ENCODE peak calls at places on chromosomes 11 and 22, in four cellular contexts. Q is sigmoid colon, O is HCT116, F is vagina. N is an unnamed sample.

GRCh38 chr11:107427569-107428180 is 29.9 kb downstream of the CWF19L2 start:
- DNase-seq in O (no peak), Q (no peak), F (no peak), N (no peak)

GRCh38 chr11:12048936-12049790 is 40.7 kb upstream of the DKK3 start:
- DNase-seq in F (no peak), O (no peak), Q (no peak), N (peak; percentile 42)

GRCh38 chr11:63274776-63275175 is 31.4 kb upstream of the SLC22A25 start:
- DNase-seq in O (peak; percentile 6), F (no peak), Q (no peak), N (no peak)

GRCh38 chr22:49838771-49839717 is 11.4 kb upstream of the BRD1 start:
- DNase-seq in Q (no peak), O (no peak), F (no peak), N (peak; percentile 33)

GRCh38 chr11:69992943-69993694 is 85.0 kb upstream of the ANO1 start:
- DNase-seq in O (no peak), Q (no peak), F (no peak), N (no peak)

GRCh38 chr11:113494021-113494420 is 18.8 kb upstream of the DRD2 start:
- DNase-seq in O (no peak), Q (no peak), F (peak; percentile 37), N (no peak)

GRCh38 chr22:23225724-23226496 is 45.6 kb downstream of the BCR start:
- DNase-seq in O (no peak), F (no peak), Q (no peak), N (no peak)

GRCh38 chr11:117273550-117274289 is 17.4 kb upstream of the BACE1-AS start:
- DNase-seq in F (no peak), O (no peak), Q (no peak), N (peak; percentile 92)

GRCh38 chr11:65780770-65781151 is at the start of gene AP5B1:
- DNase-seq in Q (peak; percentile 76), O (no peak), F (peak; percentile 67), N (peak; percentile 41)
- TF ChIP-seq POLR2A in Q (no peak), O (no peak), F (no peak), N (peak; percentile 62)

DNA sequence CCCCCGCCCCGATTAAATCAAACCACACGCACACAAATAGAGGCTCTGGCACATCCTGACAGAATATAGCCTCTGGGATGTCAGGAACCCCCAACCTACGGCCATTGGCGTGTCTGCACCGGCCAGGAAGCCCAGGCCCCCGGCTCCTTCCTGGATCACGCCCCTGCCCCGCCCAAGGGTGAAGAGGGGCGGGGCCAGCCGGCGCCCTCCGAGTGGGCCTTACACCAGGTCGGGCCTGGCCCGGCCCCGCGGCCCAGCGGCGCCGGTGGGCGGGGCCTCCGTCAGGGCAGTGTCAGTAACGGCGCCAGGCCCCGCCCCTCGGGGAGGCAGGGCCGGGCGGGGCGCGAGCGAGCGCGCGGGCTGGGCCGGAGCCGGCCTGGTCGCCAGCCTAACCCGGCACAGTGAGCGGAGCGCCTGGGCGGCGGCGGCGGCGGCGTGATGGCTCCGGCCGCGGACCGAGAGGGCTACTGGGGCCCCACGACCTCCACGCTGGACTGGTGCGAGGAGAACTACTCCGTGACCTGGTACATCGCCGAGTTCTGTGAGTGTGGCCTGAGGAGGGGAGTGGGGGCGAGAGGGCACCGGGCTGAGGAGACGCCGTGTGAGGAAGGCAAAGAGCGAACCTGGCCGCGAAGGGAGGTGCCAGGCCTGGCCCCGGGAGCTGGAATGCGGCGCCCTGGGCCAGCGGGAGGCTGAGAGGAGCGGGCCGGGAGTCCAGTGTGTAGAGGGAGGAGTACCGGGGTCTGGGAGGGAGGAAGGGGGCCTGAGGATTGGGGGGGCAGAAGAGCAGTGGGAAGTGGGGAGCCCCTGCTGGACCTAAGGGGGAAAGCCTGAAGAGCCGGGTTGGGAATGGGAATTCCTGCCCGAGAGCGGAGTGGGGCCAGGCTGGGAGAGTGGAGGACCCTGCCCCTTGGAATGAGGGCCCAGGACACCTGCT is at the start of gene ACER3:
- DNase-seq in Q (peak; percentile 94), O (peak; percentile 76), F (no peak), N (peak; percentile 78)
- TF ChIP-seq POLR2A in Q (peak; percentile 54), O (peak; percentile 64), F (no peak), N (peak; percentile 83)

GRCh38 chr11:67298786-67299185 is 4.5 kb upstream of the SSH3 start:
- DNase-seq in F (no peak), O (no peak), Q (peak; percentile 53), N (no peak)
- TF ChIP-seq POLR2A in F (no peak), O (no peak), Q (no peak), N (no peak)

DNA sequence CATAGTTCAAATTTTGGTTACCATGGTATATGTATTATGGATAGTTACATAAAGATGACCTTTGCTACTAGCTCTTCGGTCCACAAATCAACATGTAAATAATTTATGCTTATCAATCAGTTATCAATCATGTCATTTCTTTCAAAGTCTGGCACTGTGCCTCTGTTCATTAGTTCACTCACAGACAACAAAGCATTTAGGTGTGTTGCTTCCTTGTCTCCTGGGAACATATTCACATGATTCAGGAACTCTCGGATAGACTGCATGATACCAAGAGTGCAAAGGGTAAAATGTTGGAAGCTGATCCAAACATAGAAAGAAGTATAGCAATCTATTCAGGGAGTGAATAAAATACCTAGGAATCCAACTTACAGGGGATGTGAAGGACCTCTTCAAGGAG is 14.3 kb upstream of the ACRV1 start:
- DNase-seq in Q (no peak), F (no peak), O (no peak), N (no peak)
- TF ChIP-seq POLR2A in Q (no peak), F (no peak), O (no peak), N (no peak)

DNA sequence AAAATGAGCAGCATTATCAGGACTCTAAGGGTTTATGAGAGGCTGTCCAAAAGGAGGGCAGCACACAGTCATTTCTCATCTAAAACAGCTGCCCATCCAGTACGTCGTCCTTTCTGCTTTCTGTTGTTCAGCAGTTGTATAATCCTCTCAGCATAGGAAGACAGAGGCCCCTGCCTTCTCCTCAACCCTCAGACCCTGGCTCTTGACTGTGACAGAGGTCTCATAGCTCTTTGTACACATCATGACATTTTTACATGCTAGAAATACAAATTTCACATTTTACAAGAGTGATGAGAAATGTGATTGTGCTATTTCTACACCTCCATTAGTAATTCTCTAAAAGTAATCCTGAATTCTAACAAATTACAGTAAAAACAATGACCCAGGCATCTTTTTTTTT is 36.2 kb upstream of the ZC3H12C start:
- DNase-seq in O (no peak), Q (no peak), F (no peak), N (no peak)
- TF ChIP-seq POLR2A in O (no peak), Q (no peak), F (no peak), N (no peak)

GRCh38 chr11:75853971-75854370 is 39.0 kb downstream of the UVRAG start:
- DNase-seq in F (no peak), Q (no peak), O (no peak), N (no peak)

GRCh38 chr11:75850787-75851186 is 35.8 kb downstream of the UVRAG start:
- DNase-seq in F (no peak), O (no peak), Q (no peak), N (no peak)

GRCh38 chr11:75852406-75853017 is 37.5 kb downstream of the UVRAG start:
- DNase-seq in Q (no peak), O (no peak), F (no peak), N (no peak)

GRCh38 chr11:75849917-75850316 is 34.9 kb downstream of the UVRAG start:
- DNase-seq in O (no peak), Q (no peak), F (no peak), N (no peak)

DNA sequence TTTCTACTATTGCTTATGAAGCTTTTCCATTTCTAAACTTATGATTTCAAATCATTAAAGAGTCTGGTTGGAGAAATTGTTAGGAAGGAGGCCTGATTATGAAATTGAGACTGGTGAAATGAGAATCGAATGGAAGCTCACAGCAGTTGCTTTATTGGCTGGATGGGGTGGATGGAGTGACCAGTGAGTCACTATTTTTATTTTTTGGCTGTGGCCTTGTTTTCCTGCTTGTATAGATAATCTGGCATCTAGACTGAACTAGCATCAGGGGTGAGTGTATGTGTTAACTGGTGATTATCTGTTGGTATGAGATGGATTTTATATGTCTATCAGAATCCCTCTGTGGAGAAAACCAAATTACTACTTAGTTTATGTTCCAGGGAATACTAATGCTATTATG is 36.2 kb downstream of the UVRAG start:
- DNase-seq in Q (no peak), F (no peak), O (no peak), N (no peak)
- TF ChIP-seq POLR2A in Q (no peak), F (no peak), O (no peak), N (no peak)